ENCODE peak calls at places on chromosomes 3 and 15, in ten cellular contexts. Q is activated T-helper 1 cell treated with Interleukin-2 at 50 U/mL for 16 hours, K is SW480, Y is nephron progenitor cell, D is neural crest cell, N is choroid plexus epithelial cell, S is HTR-8/SVneo, B is brain microvascular endothelial cell, T is fibroblast of the aortic adventitia, E is left ventricle myocardium inferior. R is an unnamed sample.

GRCh38 chr3:156770699-156771414 is 55.3 kb upstream of the LEKR1 start:
- DNase-seq in Q (no peak), K (no peak), Y (no peak), D (no peak), N (no peak), S (no peak), B (no peak), T (no peak), E (no peak), R (no peak)

GRCh38 chr3:44825264-44825925 is 36.3 kb upstream of the TMEM42 start:
- DNase-seq in Q (no peak), K (no peak), Y (no peak), D (no peak), N (peak), S (no peak), B (peak), T (peak), E (no peak), R (no peak)

GRCh38 chr3:43879166-43879565 is 188.4 kb downstream of the ABHD5 start:
- DNase-seq in Q (no peak), K (peak), Y (peak), D (no peak), N (peak), S (no peak), B (no peak), T (no peak), E (no peak), R (no peak)

GRCh38 chr15:84715442-84716035 is 400 bp downstream of the SEC11A start:
- DNase-seq in Q (no peak), K (no peak), Y (peak), D (peak), N (peak), S (no peak), B (peak), T (peak), E (no peak), R (no peak)

GRCh38 chr3:100075731-100076543 is 38.4 kb downstream of the FILIP1L start:
- DNase-seq in Q (no peak), K (peak), Y (no peak), D (no peak), N (no peak), S (no peak), B (no peak), T (no peak), E (no peak), R (no peak)

GRCh38 chr3:152084441-152084840 is 184.3 kb upstream of the MBNL1 start:
- DNase-seq in Q (no peak), K (no peak), Y (no peak), D (no peak), N (no peak), S (no peak), B (no peak), T (no peak), E (no peak), R (no peak)

GRCh38 chr15:52191207-52191606 is at the start of gene GNB5:
- DNase-seq in Q (no peak), K (no peak), Y (no peak), D (no peak), N (no peak), S (no peak), B (no peak), T (no peak), E (no peak), R (no peak)

GRCh38 chr3:172138031-172138538 is 98.7 kb downstream of the FNDC3B start:
- DNase-seq in Q (no peak), K (no peak), Y (no peak), D (no peak), N (peak), S (no peak), B (peak), T (peak), E (no peak), R (no peak)

GRCh38 chr3:133699903-133700302 is 38.2 kb upstream of the TOPBP1 start:
- DNase-seq in Q (no peak), K (no peak), Y (no peak), D (no peak), N (no peak), S (no peak), B (no peak), T (no peak), E (no peak), R (no peak)

GRCh38 chr3:43748179-43748578 is 57.4 kb downstream of the ABHD5 start:
- DNase-seq in Q (no peak), K (no peak), Y (no peak), D (no peak), N (peak), S (peak), B (peak), T (no peak), E (no peak), R (no peak)

GRCh38 chr3:135513106-135514063 is 452.1 kb upstream of the PPP2R3A start:
- DNase-seq in Q (no peak), K (peak), Y (no peak), D (no peak), N (peak), S (no peak), B (peak), T (peak), E (no peak), R (no peak)

GRCh38 chr3:46466871-46467403 is 2.2 kb upstream of the LTF start:
- DNase-seq in Q (no peak), K (no peak), Y (no peak), D (no peak), N (no peak), S (no peak), B (no peak), T (no peak), E (no peak), R (no peak)

GRCh38 chr3:46705751-46706572 is 4.8 kb downstream of the TMIE start:
- DNase-seq in Q (no peak), K (peak), Y (no peak), D (no peak), N (peak), S (peak), B (peak), T (peak), E (peak), R (no peak)

GRCh38 chr3:81910244-81910852 is 148.9 kb upstream of the GBE1 start:
- DNase-seq in Q (no peak), K (peak), Y (peak), D (peak), N (peak), S (peak), B (peak), T (peak), E (no peak), R (no peak)

GRCh38 chr3:168442502-168442901 is 346.8 kb upstream of the GOLIM4 start:
- DNase-seq in Q (no peak), K (no peak), Y (no peak), D (no peak), N (no peak), S (no peak), B (no peak), T (no peak), E (no peak), R (no peak)

GRCh38 chr3:119649764-119650163 is 10.6 kb downstream of the POPDC2 start:
- DNase-seq in Q (no peak), K (no peak), Y (no peak), D (no peak), N (peak), S (no peak), B (no peak), T (peak), E (no peak), R (no peak)

GRCh38 chr15:61155741-61156700 is 73.1 kb downstream of the RORA start:
- DNase-seq in Q (no peak), K (no peak), Y (no peak), D (no peak), N (peak), S (no peak), B (peak), T (peak), E (peak), R (no peak)

GRCh38 chr15:34304613-34305012 is 33.0 kb downstream of the SLC12A6 start:
- DNase-seq in Q (no peak), K (no peak), Y (no peak), D (no peak), N (peak), S (no peak), B (peak), T (peak), E (no peak), R (no peak)

GRCh38 chr3:4986175-4986610 is 7.0 kb downstream of the BHLHE40 start:
- DNase-seq in Q (no peak), K (no peak), Y (no peak), D (no peak), N (no peak), S (no peak), B (peak), T (peak), E (no peak), R (no peak)

GRCh38 chr3:196968233-196969000 is at the start of gene PIGZ:
- DNase-seq in Q (peak), K (peak), Y (peak), D (no peak), N (no peak), S (no peak), B (no peak), T (peak), E (peak), R (no peak)

GRCh38 chr15:60972301-60972700 is 256.8 kb downstream of the RORA start:
- DNase-seq in Q (no peak), K (no peak), Y (no peak), D (no peak), N (peak), S (peak), B (peak), T (peak), E (no peak), R (no peak)

GRCh38 chr15:83053151-83053550 is 13.9 kb downstream of the BTBD1 start:
- DNase-seq in Q (no peak), K (no peak), Y (no peak), D (no peak), N (peak), S (peak), B (peak), T (peak), E (no peak), R (no peak)

GRCh38 chr3:150362515-150363302 is 45.4 kb upstream of the TSC22D2 start:
- DNase-seq in Q (no peak), K (no peak), Y (no peak), D (no peak), N (no peak), S (no peak), B (no peak), T (no peak), E (no peak), R (no peak)

GRCh38 chr15:40511472-40512133 is 40.8 kb downstream of the CHST14 start:
- DNase-seq in Q (no peak), K (peak), Y (peak), D (peak), N (peak), S (no peak), B (no peak), T (peak), E (peak), R (no peak)